ENCODE peak calls at places on chromosomes 1 and 21, in eight cellular contexts. C is GM04503; Y is C1 segment of cervical spinal cord; O is AG04450; S is stimulated activated CD4-positive, alpha-beta T cell treated with anti-CD3 and anti-CD28 coated beads, Interleukin-1b, Interleukin-23, amount 100 ng/mL, for 48 hours; Z is HL-60; L is retinal pigment epithelial cell; Q is SK-N-DZ. W is an unnamed sample.

GRCh38 chr21:27569091-27569490 is 602.2 kb upstream of the ADAMTS5 start:
- DNase-seq in C (no peak), Y (no peak), O (no peak), S (no peak), Z (no peak), L (no peak), Q (no peak), W (no peak)

GRCh38 chr1:234980224-234980656 is 148.4 kb downstream of the TOMM20 start:
- DNase-seq in C (no peak), Y (no peak), O (no peak), S (no peak), Z (no peak), L (peak; percentile 39), Q (no peak), W (no peak)

GRCh38 chr1:236220473-236220872 is 61.3 kb downstream of the ERO1B start:
- DNase-seq in C (no peak), Y (no peak), O (no peak), S (no peak), Z (no peak), L (no peak), Q (no peak), W (no peak)

GRCh38 chr1:42240964-42241755 is 76.6 kb upstream of the GUCA2A start:
- DNase-seq in C (no peak), Y (no peak), O (no peak), S (no peak), Z (no peak), L (no peak), Q (no peak), W (no peak)

GRCh38 chr21:41683815-41684214 is 83.0 kb downstream of the RIPK4 start:
- DNase-seq in C (no peak), Y (no peak), O (no peak), S (no peak), Z (no peak), L (no peak), Q (no peak), W (no peak)

GRCh38 chr21:45644041-45644906 is 749 bp downstream of the PCBP3 start:
- DNase-seq in C (no peak), Y (no peak), O (no peak), S (no peak), Z (no peak), L (no peak), Q (no peak), W (no peak)

GRCh38 chr21:16976132-16976666 is 536.6 kb upstream of the CXADR start:
- DNase-seq in C (no peak), Y (no peak), O (no peak), S (no peak), Z (no peak), L (no peak), Q (no peak), W (no peak)

GRCh38 chr1:54137532-54138061 is 15.2 kb downstream of the CDCP2 start:
- DNase-seq in C (peak; percentile 44), Y (no peak), O (no peak), S (no peak), Z (no peak), L (no peak), Q (no peak), W (peak; percentile 4)

GRCh38 chr1:197915797-197916686 is 1.1 kb upstream of the LHX9 start:
- DNase-seq in C (no peak), Y (no peak), O (no peak), S (no peak), Z (no peak), L (no peak), Q (peak; percentile 81), W (no peak)

GRCh38 chr1:111813440-111814304 is 58.0 kb downstream of the DDX20 start:
- DNase-seq in C (no peak), Y (no peak), O (no peak), S (no peak), Z (no peak), L (no peak), Q (no peak), W (no peak)

GRCh38 chr1:206503591-206504362 is 3.6 kb upstream of the RASSF5 start:
- DNase-seq in C (peak; percentile 98), Y (no peak), O (peak; percentile 90), S (peak; percentile 66), Z (peak; percentile 81), L (peak; percentile 92), Q (no peak), W (peak; percentile 88)

GRCh38 chr1:56719171-56719570 is 74.1 kb downstream of the PRKAA2 start:
- DNase-seq in C (no peak), Y (no peak), O (no peak), S (no peak), Z (no peak), L (no peak), Q (no peak), W (no peak)

GRCh38 chr1:1622578-1623094 is 7.3 kb downstream of the MIB2 start:
- DNase-seq in C (no peak), Y (no peak), O (no peak), S (no peak), Z (no peak), L (no peak), Q (no peak), W (no peak)

GRCh38 chr1:19255288-19255687 is 3.7 kb downstream of the MRTO4 start:
- DNase-seq in C (no peak), Y (no peak), O (no peak), S (no peak), Z (no peak), L (no peak), Q (no peak), W (no peak)

GRCh38 chr1:40634901-40635655 is 30.4 kb downstream of the RIMS3 start:
- DNase-seq in C (no peak), Y (no peak), O (no peak), S (no peak), Z (no peak), L (no peak), Q (no peak), W (no peak)

GRCh38 chr1:235019456-235019855 is 109.2 kb downstream of the TOMM20 start:
- DNase-seq in C (no peak), Y (no peak), O (no peak), S (no peak), Z (no peak), L (no peak), Q (no peak), W (no peak)

GRCh38 chr1:241375906-241376305 is 18.9 kb upstream of the RGS7 start:
- DNase-seq in C (no peak), Y (no peak), O (no peak), S (no peak), Z (no peak), L (no peak), Q (no peak), W (no peak)

GRCh38 chr1:89598450-89599331 is 34.2 kb upstream of the LRRC8C start:
- DNase-seq in C (no peak), Y (peak; percentile 22), O (no peak), S (no peak), Z (peak; percentile 10), L (no peak), Q (peak; percentile 32), W (no peak)

GRCh38 chr1:220249522-220249921 is 22.7 kb downstream of the RAB3GAP2 start:
- DNase-seq in C (no peak), Y (no peak), O (no peak), S (no peak), Z (no peak), L (no peak), Q (no peak), W (no peak)

GRCh38 chr1:53069265-53069662 is 7.3 kb downstream of the PODN start:
- DNase-seq in C (no peak), Y (no peak), O (no peak), S (no peak), Z (no peak), L (no peak), Q (no peak), W (no peak)

GRCh38 chr1:18299441-18300338 is 181.0 kb upstream of the KLHDC7A start:
- DNase-seq in C (no peak), Y (no peak), O (no peak), S (no peak), Z (no peak), L (no peak), Q (peak; percentile 19), W (no peak)